ENCODE peak calls at places on chromosomes 7 and 10, in eight cellular contexts. C, W, D, E, A, L, Z and X are unnamed samples.

GRCh38 chr7:128099204-128099671 is 68.0 kb upstream of the LRRC4 start:
- DNase-seq in W (no peak), E (no peak), A (no peak), L (no peak), C (no peak), D (no peak), Z (no peak), X (peak)

GRCh38 chr7:151141281-151141854 is 26.1 kb downstream of the GBX1 start:
- DNase-seq in A (no peak), D (no peak), Z (no peak), C (no peak), E (no peak), L (peak), W (no peak), X (no peak)

GRCh38 chr7:158973440-158973839 is 117.1 kb downstream of the DYNC2I1 start:
- DNase-seq in C (no peak), E (peak), A (no peak), D (no peak), Z (peak), L (peak), W (peak), X (no peak)

GRCh38 chr7:117790251-117790650 is 83.0 kb downstream of the CTTNBP2 start:
- DNase-seq in Z (no peak), D (no peak), A (no peak), L (no peak), E (no peak), C (no peak), W (no peak), X (no peak)

GRCh38 chr7:1944619-1945210 is 274.6 kb downstream of the ELFN1 start:
- DNase-seq in D (no peak), W (no peak), Z (no peak), A (peak), L (no peak), E (no peak), C (no peak), X (no peak)

GRCh38 chr10:110967645-110968044 is 48.2 kb downstream of the SHOC2 start:
- DNase-seq in E (no peak), Z (no peak), A (no peak), C (no peak), D (no peak), W (no peak), L (no peak), X (no peak)

GRCh38 chr7:103685646-103686418 is 239.8 kb upstream of the SLC26A5 start:
- DNase-seq in E (no peak), A (no peak), Z (no peak), C (no peak), L (no peak), D (peak), W (no peak), X (no peak)

GRCh38 chr10:78739411-78740053 is 329.2 kb upstream of the ZMIZ1 start:
- DNase-seq in W (no peak), A (no peak), C (no peak), D (no peak), Z (no peak), E (peak), L (no peak), X (no peak)

GRCh38 chr7:122262246-122262645 is 42.3 kb downstream of the FEZF1 start:
- DNase-seq in E (no peak), L (no peak), D (no peak), A (no peak), W (no peak), Z (no peak), C (no peak), X (no peak)

GRCh38 chr7:159015081-159015893 is 129.4 kb downstream of the VIPR2 start:
- DNase-seq in D (no peak), A (no peak), L (peak), C (no peak), E (peak), Z (no peak), W (no peak), X (no peak)

GRCh38 chr10:69218831-69219230 is 1.3 kb upstream of the HKDC1 start:
- DNase-seq in W (no peak), C (no peak), L (no peak), Z (no peak), A (no peak), D (no peak), E (no peak), X (no peak)

GRCh38 chr10:132961-133898 is 2.0 kb upstream of the ZMYND11 start:
- DNase-seq in W (no peak), Z (no peak), E (peak), L (no peak), A (no peak), D (peak), C (no peak), X (no peak)

GRCh38 chr7:20211376-20211775 is 5.8 kb downstream of the MACC1 start:
- DNase-seq in L (no peak), C (no peak), D (no peak), E (no peak), Z (no peak), A (no peak), W (no peak), X (no peak)
- TF ChIP-seq POLR2AphosphoS5 in L (no peak), C (no peak), D (no peak), E (no peak), Z (no peak), A (no peak), W (no peak), X (no peak)

GRCh38 chr7:48140001-48140681 is 31.1 kb upstream of the ABCA13 start:
- DNase-seq in D (peak), L (peak), Z (no peak), A (no peak), C (no peak), W (no peak), E (no peak), X (no peak)
- TF ChIP-seq POLR2AphosphoS5 in D (no peak), L (peak), Z (no peak), A (no peak), C (no peak), W (no peak), E (no peak), X (peak)

DNA sequence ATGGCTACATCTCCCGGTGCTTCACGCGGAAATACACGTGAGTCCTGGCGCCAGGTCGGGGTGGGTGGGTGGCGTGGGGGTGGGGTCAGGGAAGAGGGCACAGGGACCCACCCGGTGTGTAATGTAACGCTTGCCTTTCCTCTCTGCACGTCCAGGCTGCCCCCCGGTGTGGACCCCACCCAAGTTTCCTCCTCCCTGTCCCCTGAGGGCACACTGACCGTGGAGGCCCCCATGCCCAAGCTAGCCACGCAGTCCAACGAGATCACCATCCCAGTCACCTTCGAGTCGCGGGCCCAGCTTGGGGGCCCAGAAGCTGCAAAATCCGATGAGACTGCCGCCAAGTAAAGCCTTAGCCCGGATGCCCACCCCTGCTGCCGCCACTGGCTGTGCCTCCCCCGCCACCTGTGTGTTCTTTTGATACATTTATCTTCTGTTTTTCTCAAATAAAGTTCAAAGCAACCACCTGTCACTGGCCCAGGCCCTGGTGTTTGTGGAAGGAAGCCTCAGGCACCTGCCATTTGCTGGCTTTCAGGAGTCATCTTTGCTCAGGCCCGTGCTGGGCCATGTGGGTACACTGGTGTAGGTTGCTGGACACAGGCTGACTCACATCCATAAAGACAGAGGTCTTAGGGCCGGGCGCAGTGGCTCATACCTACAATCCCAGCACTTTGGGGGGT is 1.5 kb downstream of the HSPB1 start:
- DNase-seq in Z (no peak), W (no peak), C (no peak), D (peak), E (no peak), L (no peak), A (no peak), X (no peak)
- TF ChIP-seq POLR2AphosphoS5 in Z (no peak), W (no peak), C (no peak), D (no peak), E (no peak), L (no peak), A (no peak), X (no peak)

GRCh38 chr10:56383806-56384205 is 22.7 kb upstream of the ZWINT start:
- DNase-seq in L (no peak), Z (no peak), D (no peak), C (no peak), W (no peak), E (no peak), A (no peak), X (no peak)
- TF ChIP-seq POLR2AphosphoS5 in L (no peak), Z (no peak), D (no peak), C (no peak), W (no peak), E (no peak), A (no peak), X (no peak)

GRCh38 chr10:23556727-23557440 is 118.0 kb downstream of the OTUD1 start:
- DNase-seq in L (no peak), Z (no peak), C (no peak), A (no peak), D (no peak), W (no peak), E (no peak), X (no peak)
- TF ChIP-seq POLR2AphosphoS5 in L (no peak), Z (no peak), C (no peak), A (no peak), D (no peak), W (no peak), E (no peak), X (no peak)

GRCh38 chr7:90244909-90245841 is at the start of gene CFAP69:
- DNase-seq in A (peak), E (peak), D (peak), L (peak), W (peak), Z (peak), C (peak), X (peak)
- TF ChIP-seq POLR2AphosphoS5 in A (peak), E (peak), D (no peak), L (peak), W (peak), Z (no peak), C (no peak), X (no peak)

DNA sequence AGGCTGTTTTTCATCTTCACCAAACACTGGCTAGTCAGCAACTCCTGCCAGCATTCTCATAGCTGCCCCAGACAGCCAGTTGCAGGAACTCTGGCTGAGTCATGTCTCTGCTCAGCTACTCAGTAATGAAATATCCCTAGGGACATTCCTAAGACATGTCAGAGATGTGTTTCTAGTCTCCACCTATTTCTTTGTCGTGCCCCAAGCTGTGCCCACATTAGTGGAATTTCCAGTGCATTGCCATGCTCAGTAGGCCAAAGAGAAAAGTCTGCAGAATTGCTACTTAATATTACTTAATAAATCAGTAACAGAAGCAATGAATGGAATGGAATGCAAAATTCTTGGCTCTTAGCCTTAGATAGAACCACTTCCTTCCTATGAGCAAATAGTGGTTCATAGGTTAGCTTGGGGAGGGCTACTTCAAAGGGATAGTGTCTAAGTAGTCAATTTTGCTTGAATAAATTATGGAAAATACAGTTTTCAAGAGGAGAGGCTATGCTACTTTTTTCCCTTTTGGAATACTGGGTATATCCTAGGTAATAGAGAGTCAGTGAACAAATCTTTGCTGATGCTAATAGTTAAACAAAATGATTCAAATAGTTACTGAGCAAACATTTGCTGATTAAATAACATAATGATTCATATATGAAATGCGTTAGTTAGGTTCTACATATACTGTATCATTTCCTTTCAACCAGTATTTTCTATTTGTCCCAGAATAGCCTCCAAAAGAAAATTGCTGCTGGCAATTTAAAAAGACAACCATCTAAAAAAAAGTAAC is 23.6 kb upstream of the SEMA3C start:
- DNase-seq in L (peak), Z (no peak), C (no peak), D (peak), W (peak), E (peak), A (no peak), X (peak)
- TF ChIP-seq POLR2AphosphoS5 in L (no peak), Z (no peak), C (no peak), D (peak), W (no peak), E (no peak), A (no peak), X (peak)

GRCh38 chr10:28711079-28711478 is 33.8 kb downstream of the BAMBI start:
- DNase-seq in W (no peak), L (no peak), D (no peak), A (no peak), C (no peak), Z (no peak), E (no peak), X (no peak)

GRCh38 chr10:28704771-28705170 is 27.4 kb downstream of the BAMBI start:
- DNase-seq in Z (no peak), A (no peak), D (no peak), E (no peak), C (no peak), W (no peak), L (no peak), X (no peak)

GRCh38 chr10:28708921-28709461 is 31.7 kb downstream of the BAMBI start:
- DNase-seq in L (no peak), C (no peak), E (no peak), D (no peak), W (no peak), Z (no peak), A (no peak), X (no peak)

GRCh38 chr10:28710227-28710889 is 33.0 kb downstream of the BAMBI start:
- DNase-seq in C (no peak), D (no peak), W (no peak), A (no peak), E (no peak), Z (no peak), L (no peak), X (no peak)

DNA sequence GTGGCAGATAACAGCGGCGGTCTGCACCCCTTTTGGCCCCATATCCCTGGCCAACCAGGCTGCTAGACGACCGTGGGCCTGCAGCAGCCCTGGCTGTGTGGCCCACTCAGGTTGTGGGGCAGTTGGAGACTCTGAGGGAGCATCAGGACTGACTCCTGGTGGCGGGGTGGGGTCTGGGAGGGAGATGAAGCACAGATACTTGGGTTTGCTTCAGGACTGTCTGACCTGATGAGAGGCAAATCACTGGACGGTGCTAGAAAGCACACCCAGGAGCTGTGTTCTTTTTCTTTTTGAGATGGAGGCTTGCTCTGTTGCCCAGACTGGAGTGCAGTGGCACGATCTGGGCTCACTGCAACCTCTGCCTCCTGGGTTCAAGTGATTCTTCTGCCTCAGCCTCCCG is 28.2 kb downstream of the BAMBI start:
- DNase-seq in Z (no peak), D (no peak), L (no peak), W (no peak), E (no peak), C (no peak), A (no peak), X (no peak)
- TF ChIP-seq POLR2AphosphoS5 in Z (no peak), D (no peak), L (no peak), W (no peak), E (no peak), C (no peak), A (no peak), X (no peak)

GRCh38 chr10:83816942-83817341 is 322.4 kb upstream of the GHITM start:
- DNase-seq in W (no peak), D (no peak), C (no peak), Z (peak), A (no peak), E (no peak), L (no peak), X (no peak)
- TF ChIP-seq POLR2AphosphoS5 in W (no peak), D (no peak), C (no peak), Z (no peak), A (no peak), E (no peak), L (no peak), X (no peak)

DNA sequence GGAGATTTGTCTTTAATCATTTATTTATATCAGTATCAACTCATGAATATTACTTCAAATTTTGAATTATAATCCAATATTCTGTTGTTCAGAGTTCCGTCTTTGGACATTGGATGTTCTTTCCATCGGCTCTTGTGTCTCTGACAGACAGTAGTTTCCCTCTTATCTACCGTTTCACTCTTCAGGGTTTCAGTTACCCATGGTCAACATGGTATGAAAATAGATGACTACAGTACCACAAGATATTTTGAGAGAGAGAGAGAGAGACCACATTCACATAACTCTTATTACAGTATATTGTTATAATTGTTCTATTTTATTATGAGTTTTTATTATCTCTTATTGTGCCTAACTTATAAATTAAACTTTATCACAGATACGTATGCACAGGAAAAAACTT is 6.8 kb downstream of the SHTN1 start:
- DNase-seq in D (no peak), A (no peak), C (no peak), W (no peak), Z (no peak), E (no peak), L (no peak), X (no peak)
- TF ChIP-seq POLR2AphosphoS5 in D (no peak), A (no peak), C (no peak), W (no peak), Z (no peak), E (no peak), L (no peak), X (no peak)